ENCODE peak calls at places on chromosomes 7 and 10, in eight cellular contexts. K, W, V, O, G, R, C and L are unnamed samples. For H3K9me2, the result is how much of the 10 kb centered on the place peaks cover.

GRCh38 chr7:29606287-29606721 is 42.7 kb downstream of the PRR15 start:
- DNase-seq in K (peak), G (no peak), O (no peak), R (peak), V (peak), W (peak), C (no peak), L (peak)

GRCh38 chr7:157433628-157434027 is 96.8 kb downstream of the DNAJB6 start:
- DNase-seq in O (no peak), K (no peak), V (no peak), R (no peak), C (no peak), W (no peak), G (no peak), L (no peak)

GRCh38 chr7:154680894-154681659 is 321.8 kb downstream of the PAXIP1 start:
- DNase-seq in K (no peak), C (no peak), W (no peak), R (no peak), G (no peak), O (no peak), V (no peak), L (no peak)

GRCh38 chr10:125062244-125063208 is 97.8 kb downstream of the CTBP2 start:
- DNase-seq in W (no peak), G (no peak), K (no peak), C (no peak), V (no peak), R (no peak), O (no peak), L (no peak)

GRCh38 chr7:46321556-46322205 is 400.6 kb upstream of the IGFBP3 start:
- DNase-seq in G (no peak), R (peak), V (no peak), K (peak), O (no peak), W (peak), C (no peak), L (no peak)

GRCh38 chr10:131726460-131726861 is 174.3 kb upstream of the PPP2R2D start:
- DNase-seq in C (no peak), W (no peak), R (peak), G (no peak), K (peak), V (no peak), O (no peak), L (peak)

GRCh38 chr7:139706837-139707236 is 71.0 kb downstream of the HIPK2 start:
- DNase-seq in C (no peak), K (no peak), W (no peak), G (no peak), V (no peak), O (no peak), R (no peak), L (no peak)

GRCh38 chr10:125772112-125772863 is 3.3 kb downstream of the MMP21 start:
- DNase-seq in K (no peak), V (no peak), W (no peak), O (no peak), R (no peak), G (no peak), C (no peak), L (no peak)

GRCh38 chr10:31708513-31708912 is 220.1 kb downstream of the ARHGAP12 start:
- DNase-seq in W (no peak), G (no peak), R (peak), C (no peak), O (no peak), V (no peak), K (no peak), L (no peak)

GRCh38 chr7:55873765-55874164 is 11.2 kb upstream of the SEPTIN14 start:
- DNase-seq in O (no peak), C (no peak), G (no peak), K (no peak), V (no peak), R (no peak), W (no peak), L (no peak)

GRCh38 chr7:74269757-74270277 is 15.6 kb upstream of the RFC2 start:
- DNase-seq in O (peak), C (peak), R (peak), K (peak), V (peak), G (peak), W (peak), L (peak)

GRCh38 chr10:62464308-62464707 is 90.1 kb downstream of the ZNF365 start:
- DNase-seq in R (peak), W (no peak), V (no peak), G (no peak), K (no peak), O (no peak), C (no peak), L (no peak)

GRCh38 chr7:137538361-137538762 is 194.8 kb upstream of the PTN start:
- DNase-seq in O (no peak), W (peak), C (no peak), K (no peak), R (peak), G (no peak), V (no peak), L (no peak)

GRCh38 chr7:151895695-151896485 is 19.0 kb upstream of the PRKAG2 start:
- DNase-seq in R (no peak), G (no peak), V (no peak), C (no peak), W (no peak), O (no peak), K (no peak), L (no peak)

GRCh38 chr10:21532694-21533576 is 1.1 kb upstream of the MLLT10 start:
- DNase-seq in V (no peak), C (no peak), R (no peak), O (no peak), K (no peak), G (no peak), W (no peak), L (no peak)

GRCh38 chr7:131897016-131897789 is 340.8 kb upstream of the PODXL start:
- DNase-seq in O (no peak), R (peak), C (peak), V (no peak), G (no peak), W (peak), K (no peak), L (peak)

GRCh38 chr7:131899271-131900030 is 343.0 kb upstream of the PODXL start:
- DNase-seq in R (peak), O (no peak), C (no peak), W (no peak), K (no peak), V (no peak), G (no peak), L (no peak)

GRCh38 chr7:131898418-131898817 is 342.0 kb upstream of the PODXL start:
- DNase-seq in W (peak), O (no peak), R (peak), C (no peak), V (no peak), K (no peak), G (no peak), L (no peak)

GRCh38 chr7:131896189-131896855 is 339.9 kb upstream of the PODXL start:
- DNase-seq in W (no peak), C (no peak), O (no peak), K (no peak), V (no peak), R (no peak), G (no peak), L (no peak)

GRCh38 chr7:131897790-131898165 is 341.4 kb upstream of the PODXL start:
- DNase-seq in O (no peak), C (no peak), G (no peak), V (no peak), W (no peak), K (no peak), R (no peak), L (no peak)
- H3K9me2 ChIP-seq in O (under half), C (under half), G (under half), V (under half), W (under half), K (under half), R (under half), L (under half)

GRCh38 chr7:155803418-155804376 is 8.6 kb downstream of the SHH start:
- DNase-seq in W (peak), O (no peak), V (no peak), R (peak), C (no peak), K (peak), G (no peak), L (peak)
- H3K4me3 ChIP-seq in W (peak), O (no peak), V (no peak), R (peak), C (peak), K (no peak), G (no peak), L (no peak)

DNA sequence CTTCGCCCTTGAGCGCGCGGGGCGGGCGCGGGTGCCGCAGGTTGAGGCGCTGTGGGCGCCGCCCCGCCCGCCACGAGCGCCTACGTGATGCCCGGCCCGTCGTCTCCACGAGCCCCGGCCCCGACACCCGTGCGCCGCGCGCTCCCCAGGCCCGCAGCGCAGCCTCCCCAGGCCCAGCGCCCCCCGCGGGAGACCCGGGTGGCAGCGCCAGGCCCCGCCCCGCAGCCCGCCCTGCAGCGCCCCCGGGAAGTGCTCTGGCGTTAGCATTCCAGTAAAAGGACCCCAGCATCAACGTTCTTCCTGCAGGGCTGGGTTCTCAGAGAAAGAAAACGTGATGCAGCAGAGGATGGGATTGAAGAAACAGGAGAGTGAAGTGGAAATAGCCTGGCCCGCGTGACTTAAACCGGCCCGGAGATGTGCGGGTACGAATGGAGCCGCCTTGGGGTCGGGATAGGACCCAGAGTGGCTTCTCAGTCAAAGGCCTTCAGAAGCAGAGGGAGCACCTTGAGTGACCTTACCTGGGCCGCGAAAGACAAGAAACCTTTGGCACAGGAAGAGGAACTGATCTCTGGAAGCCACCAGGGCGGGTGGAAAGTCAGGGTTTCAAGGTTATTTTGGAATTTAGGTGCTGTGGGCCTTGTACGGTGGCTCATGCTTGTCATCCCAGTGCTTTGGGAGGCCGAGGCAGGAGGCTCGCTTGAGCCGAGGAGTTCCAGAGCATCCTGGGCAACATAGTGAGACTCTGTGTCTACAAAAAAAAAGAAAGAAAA is 1.8 kb downstream of the PFKP start:
- DNase-seq in C (no peak), V (no peak), W (no peak), R (peak), G (no peak), O (peak), K (peak), L (peak)
- H3K9me2 ChIP-seq in C (under half), V (under half), W (under half), R (under half), G (under half), O (under half), K (under half), L (under half)

GRCh38 chr10:70432561-70433263 is 8.8 kb downstream of the NODAL start:
- DNase-seq in K (no peak), G (no peak), O (no peak), W (no peak), R (no peak), V (no peak), C (no peak), L (no peak)
- H3K4me3 ChIP-seq in K (no peak), G (no peak), O (no peak), W (no peak), R (no peak), V (no peak), C (no peak), L (no peak)

DNA sequence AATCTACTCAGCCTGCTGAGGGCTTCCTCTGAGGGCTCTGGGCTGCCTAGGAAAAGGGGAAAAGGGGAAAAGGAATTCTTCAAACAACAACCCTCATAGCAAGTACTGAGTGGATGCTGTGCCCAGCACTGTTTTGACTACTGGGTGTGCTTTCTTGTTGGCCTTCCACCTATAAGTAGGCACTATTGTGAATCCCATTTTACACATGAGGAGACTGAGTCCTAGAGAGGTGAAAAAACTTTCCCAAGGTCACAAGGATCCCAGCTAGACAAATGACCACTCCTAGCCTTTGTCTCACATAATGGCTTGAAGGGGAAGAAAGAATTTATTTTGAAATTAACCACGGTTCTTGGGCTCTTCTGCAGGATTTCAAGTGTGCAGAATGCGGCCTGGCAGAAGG is 17.1 kb downstream of the FGF8 start:
- DNase-seq in K (no peak), G (no peak), C (no peak), V (no peak), O (no peak), W (no peak), R (no peak), L (no peak)
- H3K9me2 ChIP-seq in K (under half), G (under half), C (under half), V (under half), O (under half), W (under half), R (under half), L (under half)

GRCh38 chr7:50265968-50266694 is 38.4 kb upstream of the IKZF1 start:
- DNase-seq in G (no peak), R (no peak), C (no peak), K (no peak), W (no peak), O (no peak), V (no peak), L (no peak)

GRCh38 chr7:50264908-50265307 is 39.6 kb upstream of the IKZF1 start:
- DNase-seq in O (no peak), G (no peak), C (no peak), V (no peak), K (no peak), R (no peak), W (no peak), L (no peak)

GRCh38 chr7:50262916-50263690 is 41.4 kb upstream of the IKZF1 start:
- DNase-seq in C (no peak), G (peak), K (no peak), O (peak), W (no peak), V (no peak), R (no peak), L (no peak)

GRCh38 chr7:50266893-50267386 is 37.6 kb upstream of the IKZF1 start:
- DNase-seq in R (no peak), K (no peak), C (no peak), W (no peak), G (no peak), V (no peak), O (peak), L (no peak)

DNA sequence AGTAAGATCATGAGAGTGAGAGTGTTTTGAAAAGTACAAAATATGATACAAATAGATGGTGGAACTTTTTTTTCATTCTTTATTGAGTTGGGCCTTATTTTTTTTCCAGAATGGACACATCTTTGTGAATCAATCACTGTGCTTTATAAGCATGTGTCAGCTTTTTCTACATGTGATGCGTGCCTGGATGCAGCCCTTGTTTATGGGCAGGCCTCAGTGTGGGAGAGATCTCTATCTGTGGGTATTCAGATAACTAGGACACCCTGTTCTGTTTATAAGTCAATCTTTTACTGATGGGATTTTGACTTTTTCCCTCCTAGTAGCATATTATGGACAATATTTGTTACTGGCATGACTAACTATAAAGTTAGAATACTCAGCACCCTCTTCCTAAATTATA is 42.9 kb upstream of the IKZF1 start:
- DNase-seq in R (no peak), W (no peak), C (no peak), V (no peak), O (no peak), K (no peak), G (no peak), L (no peak)
- H3K4me3 ChIP-seq in R (no peak), W (no peak), C (no peak), V (no peak), O (no peak), K (no peak), G (no peak), L (no peak)